ENCODE peak calls at places on chromosomes 12 and 14, in ten cellular contexts. Y is CD8-positive, alpha-beta T cell; F is A549; Z is Right ventricle myocardium superior; O is T-cell; L is natural killer cell; K is naive B cell; Q is left ventricle myocardium superior; R is aorta; M is memory B cell. E is an unnamed sample.

GRCh38 chr14:72521045-72521444 is 372.9 kb downstream of the DPF3 start:
- ATAC-seq in Y (no peak), Z (no peak), Q (no peak), O (no peak), R (no peak), M (no peak), L (no peak), K (no peak), F (no peak), E (no peak)

GRCh38 chr12:47767197-47767724 is 5.8 kb upstream of the SLC48A1 start:
- ATAC-seq in M (peak), F (peak), L (peak), Z (peak), O (peak), Q (peak), Y (peak), R (no peak), K (peak), E (peak)

GRCh38 chr14:66101662-66102061 is 384.5 kb upstream of the CCDC196 start:
- ATAC-seq in O (no peak), M (no peak), K (no peak), F (no peak), Q (no peak), L (no peak), R (no peak), Z (no peak), Y (no peak), E (no peak)

GRCh38 chr12:43349863-43350262 is 202.1 kb downstream of the ADAMTS20 start:
- ATAC-seq in Y (no peak), R (no peak), O (no peak), L (no peak), K (no peak), M (no peak), Z (no peak), Q (no peak), F (no peak), E (no peak)

GRCh38 chr12:110677206-110677911 is 11.6 kb downstream of the HVCN1 start:
- ATAC-seq in R (peak), Y (peak), Q (peak), M (peak), F (no peak), O (peak), L (peak), K (peak), Z (peak), E (peak)

GRCh38 chr14:23114669-23115491 is 4.2 kb downstream of the CEBPE start:
- ATAC-seq in M (no peak), Y (no peak), Q (no peak), F (peak), R (no peak), K (no peak), Z (no peak), O (no peak), L (no peak), E (peak)

GRCh38 chr14:95489163-95489887 is 27.1 kb downstream of the SYNE3 start:
- ATAC-seq in K (no peak), Q (peak), M (no peak), F (no peak), Y (no peak), Z (no peak), O (no peak), L (no peak), R (peak), E (peak)

GRCh38 chr14:93171366-93171765 is 13.3 kb downstream of the MOAP1 start:
- ATAC-seq in F (no peak), O (no peak), Z (no peak), M (no peak), Q (no peak), L (no peak), R (no peak), K (no peak), Y (no peak), E (no peak)

GRCh38 chr12:117032593-117033381 is 66.4 kb downstream of the TESC start:
- ATAC-seq in O (no peak), L (peak), Q (peak), Y (no peak), M (peak), R (peak), F (no peak), K (peak), Z (peak), E (peak)

GRCh38 chr14:85587152-85587697 is 57.3 kb downstream of the FLRT2 start:
- ATAC-seq in O (no peak), Z (no peak), F (no peak), K (no peak), L (no peak), Y (no peak), Q (no peak), R (no peak), M (no peak), E (no peak)

GRCh38 chr12:47825239-47825639 is 5.5 kb upstream of the HDAC7 start:
- ATAC-seq in F (no peak), Q (peak), R (peak), Y (no peak), O (no peak), Z (peak), K (no peak), M (no peak), L (no peak), E (peak)

GRCh38 chr12:42981379-42981778 is 391.8 kb upstream of the PRICKLE1 start:
- ATAC-seq in K (no peak), R (no peak), Y (no peak), M (no peak), Z (no peak), O (no peak), L (no peak), F (no peak), Q (no peak), E (no peak)

GRCh38 chr12:114167431-114167830 is 201.3 kb upstream of the RBM19 start:
- ATAC-seq in R (no peak), K (no peak), Q (no peak), Y (no peak), Z (no peak), L (no peak), M (no peak), F (no peak), O (no peak), E (no peak)

GRCh38 chr12:79835377-79835843 is 99.5 kb downstream of the PPP1R12A start:
- ATAC-seq in F (no peak), O (no peak), L (no peak), K (no peak), Q (peak), Y (no peak), Z (peak), M (no peak), R (no peak), E (no peak)

GRCh38 chr14:67645414-67645813 is 25.7 kb downstream of the ARG2 start:
- ATAC-seq in K (no peak), O (no peak), Z (peak), Q (peak), F (no peak), R (no peak), Y (no peak), M (no peak), L (no peak), E (no peak)

GRCh38 chr12:6667559-6668210 is 4.8 kb upstream of the ING4 start:
- ATAC-seq in M (no peak), F (peak), R (no peak), Q (no peak), Y (no peak), Z (no peak), L (no peak), O (no peak), K (no peak), E (no peak)

GRCh38 chr14:57254884-57255283 is 13.8 kb downstream of the EXOC5 start:
- ATAC-seq in Q (no peak), R (no peak), K (peak), O (no peak), M (peak), F (no peak), L (no peak), Z (no peak), Y (no peak), E (no peak)

GRCh38 chr12:131386781-131387180 is 324.1 kb upstream of the SFSWAP start:
- ATAC-seq in Y (no peak), O (no peak), R (no peak), Z (no peak), Q (no peak), M (no peak), K (no peak), F (no peak), L (no peak), E (no peak)

GRCh38 chr14:24337824-24338175 is 2.0 kb downstream of the RIPK3 start:
- ATAC-seq in Q (no peak), R (no peak), F (no peak), O (no peak), L (no peak), K (no peak), Y (no peak), M (no peak), Z (no peak), E (no peak)

GRCh38 chr14:49497725-49498348 is 88.3 kb downstream of the RPS29 start:
- ATAC-seq in K (peak), Z (peak), R (no peak), Y (peak), Q (no peak), M (peak), L (peak), F (peak), O (peak), E (peak)

GRCh38 chr12:110687770-110688169 is 1.1 kb downstream of the HVCN1 start:
- ATAC-seq in Z (no peak), Q (no peak), F (no peak), O (no peak), L (no peak), Y (no peak), K (no peak), M (no peak), R (no peak), E (peak)

GRCh38 chr14:21087294-21088091 is 11.0 kb downstream of the ZNF219 start:
- ATAC-seq in Z (peak), M (peak), K (peak), Q (peak), Y (peak), L (peak), R (peak), F (peak), O (peak), E (peak)

GRCh38 chr12:78697817-78698415 is 166.7 kb upstream of the SYT1 start:
- ATAC-seq in R (no peak), O (no peak), Z (no peak), M (no peak), F (no peak), Q (no peak), L (no peak), Y (no peak), K (no peak), E (no peak)

GRCh38 chr14:55297611-55298323 is 26.5 kb downstream of the FBXO34 start:
- ATAC-seq in Q (no peak), F (no peak), M (peak), O (peak), K (no peak), R (no peak), L (no peak), Y (no peak), Z (no peak), E (peak)

GRCh38 chr14:105337966-105338365 is 23.4 kb downstream of the PACS2 start:
- ATAC-seq in K (no peak), M (no peak), O (no peak), R (peak), Q (peak), Z (peak), F (no peak), L (no peak), Y (no peak), E (peak)

GRCh38 chr12:19978193-19978592 is 390.1 kb upstream of the PDE3A start:
- ATAC-seq in Y (no peak), O (no peak), L (no peak), M (no peak), Z (peak), Q (peak), K (no peak), F (no peak), R (no peak), E (no peak)

GRCh38 chr12:85550924-85551323 is 270.9 kb downstream of the ALX1 start:
- ATAC-seq in Q (no peak), F (no peak), Z (no peak), O (no peak), R (no peak), K (no peak), M (no peak), Y (no peak), L (no peak), E (no peak)

GRCh38 chr14:23033801-23034497 is 751 bp downstream of the PSMB5 start:
- ATAC-seq in R (peak), L (no peak), O (peak), M (no peak), F (no peak), Q (no peak), Z (no peak), K (no peak), Y (no peak), E (no peak)

E was measured in esophagus mucosa.